ENCODE peak calls at places on chromosomes 16 and 17, in six cellular contexts. One of them, this sample, is unnamed.

GRCh38 chr16:52546291-52546941 is 527 bp downstream of the TOX3 start:
- DNase-seq in Panc1: no peak
- DNase-seq in NB4: no peak
- DNase-seq in AG04449: no peak
- DNase-seq in AG04450: no peak
- DNase-seq in HFFc6: no peak
- DNase-seq in this sample: no peak

GRCh38 chr17:46163316-46163715 is 29.9 kb downstream of the KANSL1 start:
- DNase-seq in Panc1: no peak
- DNase-seq in NB4: peak
- DNase-seq in AG04449: no peak
- DNase-seq in AG04450: no peak
- DNase-seq in HFFc6: no peak
- DNase-seq in this sample: no peak

GRCh38 chr17:58314706-58315015 is 13.9 kb downstream of the TSPOAP1 start:
- DNase-seq in Panc1: no peak
- DNase-seq in NB4: no peak
- DNase-seq in AG04449: no peak
- DNase-seq in AG04450: no peak
- DNase-seq in HFFc6: no peak
- DNase-seq in this sample: no peak

GRCh38 chr16:85897384-85897783 is 1.6 kb upstream of the IRF8 start:
- DNase-seq in Panc1: no peak
- DNase-seq in NB4: peak
- DNase-seq in AG04449: no peak
- DNase-seq in AG04450: no peak
- DNase-seq in HFFc6: no peak
- DNase-seq in this sample: no peak

GRCh38 chr17:66016231-66016630 is 175.7 kb downstream of the CEP112 start:
- DNase-seq in Panc1: no peak
- DNase-seq in NB4: no peak
- DNase-seq in AG04449: no peak
- DNase-seq in AG04450: no peak
- DNase-seq in HFFc6: no peak
- DNase-seq in this sample: no peak

GRCh38 chr17:75898791-75899190 is 2.0 kb upstream of the TRIM65 start:
- DNase-seq in Panc1: no peak
- DNase-seq in NB4: no peak
- DNase-seq in AG04449: no peak
- DNase-seq in AG04450: no peak
- DNase-seq in HFFc6: no peak
- DNase-seq in this sample: no peak

GRCh38 chr17:34024303-34025178 is 230.5 kb upstream of the CCL2 start:
- DNase-seq in Panc1: no peak
- DNase-seq in NB4: no peak
- DNase-seq in AG04449: no peak
- DNase-seq in AG04450: no peak
- DNase-seq in HFFc6: no peak
- DNase-seq in this sample: no peak

GRCh38 chr16:29126057-29126494 is 141.2 kb downstream of the LAT start:
- DNase-seq in Panc1: no peak
- DNase-seq in NB4: peak
- DNase-seq in AG04449: no peak
- DNase-seq in AG04450: no peak
- DNase-seq in HFFc6: no peak
- DNase-seq in this sample: peak

GRCh38 chr17:78058001-78058400 is 70.6 kb downstream of the TMC6 start:
- DNase-seq in Panc1: no peak
- DNase-seq in NB4: no peak
- DNase-seq in AG04449: no peak
- DNase-seq in AG04450: no peak
- DNase-seq in HFFc6: no peak
- DNase-seq in this sample: no peak

GRCh38 chr16:47359478-47359877 is 101.4 kb downstream of the ITFG1 start:
- DNase-seq in Panc1: no peak
- DNase-seq in NB4: no peak
- DNase-seq in AG04449: no peak
- DNase-seq in AG04450: no peak
- DNase-seq in HFFc6: no peak
- DNase-seq in this sample: no peak

DNA sequence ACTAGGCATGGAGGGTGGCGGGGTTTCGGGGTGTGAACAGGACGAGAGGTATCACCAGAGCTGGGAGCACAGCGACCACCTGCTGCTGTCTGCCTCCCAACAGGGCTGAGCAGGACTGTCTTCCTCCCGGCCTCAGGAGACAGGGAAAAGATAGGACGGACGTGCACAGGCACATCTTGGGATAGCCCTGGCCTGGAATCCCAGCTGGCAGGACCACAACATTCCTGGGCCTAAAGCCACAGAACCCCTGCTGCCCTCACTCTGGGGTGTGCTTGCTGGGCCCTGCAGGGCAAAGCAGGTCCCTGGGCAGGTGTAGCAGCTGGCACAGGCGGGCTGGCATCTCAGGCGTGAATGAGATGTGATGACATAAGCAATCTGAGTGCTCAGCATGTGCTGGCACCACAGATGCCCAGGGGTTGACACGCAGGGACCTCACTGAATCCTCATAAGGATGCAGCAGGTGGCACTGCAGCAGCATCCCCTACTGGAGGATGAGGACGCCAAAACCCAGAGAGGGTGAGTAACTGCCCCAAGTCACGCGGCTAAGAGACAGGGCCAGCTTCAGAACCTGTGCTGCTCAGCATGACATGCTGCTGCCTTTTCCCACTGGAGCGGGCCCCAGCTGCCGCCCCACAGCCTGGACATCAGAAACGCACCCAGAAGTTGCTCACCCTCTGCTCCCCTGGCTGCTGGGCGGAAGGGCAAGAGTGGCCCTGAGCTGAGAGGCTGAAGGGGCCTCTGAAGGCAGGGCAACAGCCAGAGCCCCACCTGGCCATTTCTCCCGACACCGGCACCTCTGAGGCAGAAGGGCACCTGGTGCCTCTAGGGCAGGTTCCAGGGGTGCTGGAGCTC is 7.1 kb downstream of the CORO7 start:
- DNase-seq in Panc1: no peak
- DNase-seq in NB4: no peak
- DNase-seq in AG04449: no peak
- DNase-seq in AG04450: no peak
- DNase-seq in HFFc6: no peak
- DNase-seq in this sample: no peak
- TF ChIP-seq CTCF in Panc1: no peak
- TF ChIP-seq CTCF in NB4: peak
- TF ChIP-seq CTCF in AG04449: no peak
- TF ChIP-seq CTCF in AG04450: no peak
- TF ChIP-seq CTCF in HFFc6: peak
- TF ChIP-seq CTCF in this sample: no peak

GRCh38 chr16:3443108-3444031 is at the start of the genes NAA60 and ZNF597:
- DNase-seq in Panc1: peak
- DNase-seq in NB4: peak
- DNase-seq in AG04449: peak
- DNase-seq in AG04450: peak
- DNase-seq in HFFc6: peak
- DNase-seq in this sample: peak

GRCh38 chr16:3439637-3440036 is 3.7 kb downstream of the ZNF597 start:
- DNase-seq in Panc1: no peak
- DNase-seq in NB4: no peak
- DNase-seq in AG04449: no peak
- DNase-seq in AG04450: no peak
- DNase-seq in HFFc6: no peak
- DNase-seq in this sample: no peak

DNA sequence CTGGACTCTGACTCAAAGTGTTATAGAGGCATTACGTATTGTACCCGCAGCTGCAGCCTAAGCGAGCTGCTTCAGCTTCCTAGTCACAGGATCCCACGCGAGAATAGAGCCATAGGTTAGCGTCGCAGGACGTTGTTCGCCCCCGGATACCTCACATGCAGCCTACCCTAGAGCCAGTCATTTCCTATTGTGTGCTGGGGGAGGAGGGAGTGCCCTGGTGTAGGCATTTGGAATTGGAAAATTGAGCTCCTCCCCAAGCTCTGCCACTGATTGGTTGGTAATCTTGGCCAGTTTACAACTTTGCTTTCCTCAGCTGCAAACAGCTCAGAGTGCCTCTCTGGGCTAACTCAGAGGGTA is 530 bp downstream of the NAA60 start:
- DNase-seq in Panc1: no peak
- DNase-seq in NB4: peak
- DNase-seq in AG04449: peak
- DNase-seq in AG04450: peak
- DNase-seq in HFFc6: peak
- DNase-seq in this sample: no peak
- TF ChIP-seq CTCF in Panc1: no peak
- TF ChIP-seq CTCF in NB4: no peak
- TF ChIP-seq CTCF in AG04449: no peak
- TF ChIP-seq CTCF in AG04450: no peak
- TF ChIP-seq CTCF in HFFc6: no peak
- TF ChIP-seq CTCF in this sample: no peak

GRCh38 chr16:69397821-69398521 is 12.2 kb upstream of the TERF2 start:
- DNase-seq in Panc1: no peak
- DNase-seq in NB4: peak
- DNase-seq in AG04449: peak
- DNase-seq in AG04450: no peak
- DNase-seq in HFFc6: peak
- DNase-seq in this sample: no peak
- TF ChIP-seq CTCF in Panc1: peak
- TF ChIP-seq CTCF in NB4: peak
- TF ChIP-seq CTCF in AG04449: peak
- TF ChIP-seq CTCF in AG04450: peak
- TF ChIP-seq CTCF in HFFc6: peak
- TF ChIP-seq CTCF in this sample: no peak

DNA sequence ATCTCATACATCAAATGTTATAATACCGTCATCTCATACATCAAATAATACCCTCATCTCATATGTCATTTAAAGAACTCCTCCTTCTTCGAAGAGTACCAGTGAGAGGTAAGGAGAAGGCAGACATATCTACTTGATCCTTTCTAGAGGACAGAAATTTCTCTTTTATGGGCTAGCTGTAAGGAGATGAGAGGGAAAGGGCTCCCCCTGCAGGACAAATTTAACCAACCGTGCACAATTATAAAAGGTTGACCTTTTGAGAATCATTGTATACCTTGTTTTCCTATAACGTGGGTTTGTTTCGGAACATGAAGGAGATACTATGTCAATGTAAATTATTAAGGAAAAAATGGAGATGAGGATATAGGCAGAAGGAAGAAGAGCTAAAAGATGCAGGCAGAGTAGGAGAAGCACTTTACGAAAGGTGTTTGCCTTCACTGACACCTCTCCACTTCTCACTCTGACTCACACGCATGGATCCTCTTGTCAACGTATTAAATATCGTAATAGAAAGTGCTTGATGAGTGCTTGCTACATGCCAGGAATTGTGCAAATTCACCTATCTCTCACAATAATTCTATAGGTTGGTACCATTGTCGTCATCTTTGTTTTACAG is 465.9 kb upstream of the ERCC4 start:
- DNase-seq in Panc1: no peak
- DNase-seq in NB4: peak
- DNase-seq in AG04449: no peak
- DNase-seq in AG04450: no peak
- DNase-seq in HFFc6: peak
- DNase-seq in this sample: no peak
- TF ChIP-seq CTCF in Panc1: peak
- TF ChIP-seq CTCF in NB4: peak
- TF ChIP-seq CTCF in AG04449: peak
- TF ChIP-seq CTCF in AG04450: no peak
- TF ChIP-seq CTCF in HFFc6: peak
- TF ChIP-seq CTCF in this sample: peak

GRCh38 chr16:55832425-55832787 is 490 bp downstream of the CES1 start:
- DNase-seq in Panc1: no peak
- DNase-seq in NB4: peak
- DNase-seq in AG04449: no peak
- DNase-seq in AG04450: no peak
- DNase-seq in HFFc6: no peak
- DNase-seq in this sample: no peak
- TF ChIP-seq CTCF in Panc1: no peak
- TF ChIP-seq CTCF in NB4: no peak
- TF ChIP-seq CTCF in AG04449: no peak
- TF ChIP-seq CTCF in AG04450: no peak
- TF ChIP-seq CTCF in HFFc6: no peak
- TF ChIP-seq CTCF in this sample: no peak

GRCh38 chr17:30299000-30299399 is 7.3 kb upstream of the BLMH start:
- DNase-seq in Panc1: no peak
- DNase-seq in NB4: no peak
- DNase-seq in AG04449: no peak
- DNase-seq in AG04450: no peak
- DNase-seq in HFFc6: no peak
- DNase-seq in this sample: no peak
- TF ChIP-seq CTCF in Panc1: no peak
- TF ChIP-seq CTCF in NB4: no peak
- TF ChIP-seq CTCF in AG04449: peak
- TF ChIP-seq CTCF in AG04450: peak
- TF ChIP-seq CTCF in HFFc6: peak
- TF ChIP-seq CTCF in this sample: no peak

This sample was measured in natural killer cell.